ENCODE peak calls at places on chromosomes 12 and 14, in seven cellular contexts. F is IMR-90, P is mesendoderm, L is H9, B is neuronal stem cell, K is mesenchymal stem cell, N is H1. C is an unnamed sample.

GRCh38 chr12:31574803-31575573 is 15.9 kb downstream of the DENND5B start:
- DNase-seq in F (peak; percentile 55), P (peak; percentile 25), L (no peak), B (no peak), K (peak; percentile 23), N (no peak), C (no peak)

GRCh38 chr12:84636801-84637285 is 275.8 kb downstream of the SLC6A15 start:
- DNase-seq in F (peak; percentile 47), P (peak; percentile 74), L (no peak), B (no peak), K (no peak), N (no peak), C (peak; percentile 20)

GRCh38 chr12:71731439-71732356 is 23.0 kb upstream of the RAB21 start:
- DNase-seq in F (peak; percentile 80), P (peak; percentile 65), L (peak; percentile 79), B (no peak), K (peak; percentile 34), N (no peak), C (peak; percentile 29)

GRCh38 chr14:68140111-68140741 is 320.6 kb downstream of the RAD51B start:
- DNase-seq in F (peak; percentile 99), P (peak; percentile 95), L (no peak), B (peak; percentile 37), K (peak; percentile 98), N (no peak), C (peak; percentile 80)

GRCh38 chr12:40827923-40828592 is 135.8 kb downstream of the CNTN1 start:
- DNase-seq in F (no peak), P (peak; percentile 36), L (no peak), B (no peak), K (no peak), N (no peak), C (no peak)

GRCh38 chr12:54560374-54560858 is 11.0 kb downstream of the PDE1B start:
- DNase-seq in F (peak; percentile 36), P (peak; percentile 95), L (peak; percentile 96), B (peak; percentile 74), K (peak; percentile 11), N (peak; percentile 61), C (peak; percentile 69)

GRCh38 chr12:102417055-102417454 is 63.3 kb downstream of the IGF1 start:
- DNase-seq in F (no peak), P (no peak), L (no peak), B (no peak), K (no peak), N (no peak), C (no peak)

GRCh38 chr12:46407360-46407759 is 34.8 kb upstream of the SLC38A2 start:
- DNase-seq in F (no peak), P (no peak), L (no peak), B (no peak), K (no peak), N (no peak), C (no peak)

GRCh38 chr14:21866479-21866878 is 192.9 kb upstream of the OR4E1 start:
- DNase-seq in F (no peak), P (no peak), L (no peak), B (no peak), K (no peak), N (no peak), C (no peak)

GRCh38 chr14:31283568-31284252 is 76.1 kb upstream of the HECTD1 start:
- DNase-seq in F (no peak), P (no peak), L (no peak), B (no peak), K (peak; percentile 45), N (no peak), C (no peak)

GRCh38 chr14:99687284-99688209 is 3.4 kb downstream of the CYP46A1 start:
- DNase-seq in F (no peak), P (peak; percentile 66), L (peak; percentile 84), B (peak; percentile 47), K (no peak), N (no peak), C (peak; percentile 42)

GRCh38 chr14:68549057-68549421 is 243.8 kb downstream of the ZFP36L1 start:
- DNase-seq in F (peak; percentile 72), P (no peak), L (no peak), B (no peak), K (peak; percentile 96), N (no peak), C (no peak)

GRCh38 chr12:52366738-52367485 is at the start of gene KRT85:
- DNase-seq in F (no peak), P (no peak), L (peak; percentile 31), B (no peak), K (no peak), N (no peak), C (no peak)

GRCh38 chr12:480831-481230 is 21.1 kb downstream of the B4GALNT3 start:
- DNase-seq in F (peak; percentile 30), P (peak; percentile 51), L (peak; percentile 25), B (no peak), K (peak; percentile 25), N (no peak), C (no peak)

GRCh38 chr14:50101417-50101816 is 15.0 kb downstream of the VCPKMT start:
- DNase-seq in F (no peak), P (no peak), L (no peak), B (no peak), K (no peak), N (no peak), C (no peak)

GRCh38 chr12:104357431-104357952 is 54.0 kb downstream of the EID3 start:
- DNase-seq in F (peak; percentile 80), P (peak; percentile 48), L (peak; percentile 32), B (no peak), K (peak; percentile 66), N (no peak), C (no peak)

GRCh38 chr12:120468846-120469449 is 600 bp downstream of the SRSF9 start:
- DNase-seq in F (peak; percentile 10), P (no peak), L (no peak), B (peak; percentile 40), K (peak; percentile 29), N (no peak), C (no peak)

GRCh38 chr12:56628671-56629458 is 1.3 kb downstream of the BAZ2A start:
- DNase-seq in F (peak; percentile 74), P (peak; percentile 56), L (no peak), B (no peak), K (peak; percentile 91), N (no peak), C (peak; percentile 61)

GRCh38 chr12:46219147-46219891 is 49.5 kb downstream of the SLC38A1 start:
- DNase-seq in F (no peak), P (no peak), L (no peak), B (no peak), K (no peak), N (no peak), C (no peak)

GRCh38 chr14:100302616-100303015 is 3.6 kb downstream of the SLC25A29 start:
- DNase-seq in F (no peak), P (no peak), L (no peak), B (no peak), K (no peak), N (no peak), C (no peak)

GRCh38 chr14:31596691-31597090 is 35.5 kb downstream of the NUBPL start:
- DNase-seq in F (peak; percentile 22), P (peak; percentile 18), L (no peak), B (no peak), K (no peak), N (no peak), C (no peak)

GRCh38 chr14:67112344-67112743 is 76.9 kb upstream of the GARIN2 start:
- DNase-seq in F (no peak), P (no peak), L (no peak), B (no peak), K (no peak), N (no peak), C (no peak)
- H3K4ac ChIP-seq in F (no peak overlapping the region), P (no peak overlapping the region), L (no peak overlapping the region), B (no peak overlapping the region), K (no peak overlapping the region), N (no peak overlapping the region), C (no peak overlapping the region)

GRCh38 chr12:95672166-95672565 is 118.4 kb downstream of the NTN4 start:
- DNase-seq in F (no peak), P (no peak), L (no peak), B (no peak), K (no peak), N (no peak), C (no peak)
- H3K4ac ChIP-seq in F (no peak overlapping the region), P (no peak overlapping the region), L (no peak overlapping the region), B (no peak overlapping the region), K (no peak overlapping the region), N (no peak overlapping the region), C (no peak overlapping the region)

DNA sequence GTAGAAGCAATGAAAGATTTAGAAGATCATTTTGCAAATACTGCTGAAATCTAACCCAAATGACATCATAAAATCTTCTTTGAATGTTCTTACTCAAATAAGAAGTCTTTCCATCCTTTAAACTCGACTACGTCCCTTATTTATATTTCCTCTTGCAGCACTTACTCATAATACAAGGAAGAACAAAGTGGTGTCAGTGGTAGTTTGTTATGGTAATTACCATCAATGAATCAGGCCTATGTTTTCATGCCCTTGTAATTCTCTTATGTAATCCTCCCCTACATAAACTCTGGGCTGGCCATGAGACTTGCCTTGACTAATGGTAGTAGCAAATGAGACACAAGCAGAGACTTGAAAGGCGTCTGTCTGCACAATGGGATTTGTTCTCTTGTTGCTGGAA is 17.0 kb downstream of the EEA1 start:
- DNase-seq in F (peak; percentile 32), P (no peak), L (no peak), B (no peak), K (peak; percentile 50), N (no peak), C (no peak)
- H3K4ac ChIP-seq in F (no peak overlapping the region), P (no peak overlapping the region), L (no peak overlapping the region), B (no peak overlapping the region), K (no peak overlapping the region), N (no peak overlapping the region), C (no peak overlapping the region)

GRCh38 chr14:32938719-32939253 is at the start of gene NPAS3:
- DNase-seq in F (no peak), P (no peak), L (no peak), B (no peak), K (no peak), N (no peak), C (peak; percentile 12)

GRCh38 chr14:32941668-32942065 is 3.0 kb downstream of the NPAS3 start:
- DNase-seq in F (no peak), P (no peak), L (no peak), B (no peak), K (no peak), N (no peak), C (no peak)

GRCh38 chr14:32940066-32940651 is 1.5 kb downstream of the NPAS3 start:
- DNase-seq in F (no peak), P (no peak), L (no peak), B (no peak), K (peak; percentile 52), N (no peak), C (no peak)

GRCh38 chr14:32940711-32941667 is 2.3 kb downstream of the NPAS3 start:
- DNase-seq in F (no peak), P (no peak), L (no peak), B (no peak), K (no peak), N (no peak), C (no peak)

DNA sequence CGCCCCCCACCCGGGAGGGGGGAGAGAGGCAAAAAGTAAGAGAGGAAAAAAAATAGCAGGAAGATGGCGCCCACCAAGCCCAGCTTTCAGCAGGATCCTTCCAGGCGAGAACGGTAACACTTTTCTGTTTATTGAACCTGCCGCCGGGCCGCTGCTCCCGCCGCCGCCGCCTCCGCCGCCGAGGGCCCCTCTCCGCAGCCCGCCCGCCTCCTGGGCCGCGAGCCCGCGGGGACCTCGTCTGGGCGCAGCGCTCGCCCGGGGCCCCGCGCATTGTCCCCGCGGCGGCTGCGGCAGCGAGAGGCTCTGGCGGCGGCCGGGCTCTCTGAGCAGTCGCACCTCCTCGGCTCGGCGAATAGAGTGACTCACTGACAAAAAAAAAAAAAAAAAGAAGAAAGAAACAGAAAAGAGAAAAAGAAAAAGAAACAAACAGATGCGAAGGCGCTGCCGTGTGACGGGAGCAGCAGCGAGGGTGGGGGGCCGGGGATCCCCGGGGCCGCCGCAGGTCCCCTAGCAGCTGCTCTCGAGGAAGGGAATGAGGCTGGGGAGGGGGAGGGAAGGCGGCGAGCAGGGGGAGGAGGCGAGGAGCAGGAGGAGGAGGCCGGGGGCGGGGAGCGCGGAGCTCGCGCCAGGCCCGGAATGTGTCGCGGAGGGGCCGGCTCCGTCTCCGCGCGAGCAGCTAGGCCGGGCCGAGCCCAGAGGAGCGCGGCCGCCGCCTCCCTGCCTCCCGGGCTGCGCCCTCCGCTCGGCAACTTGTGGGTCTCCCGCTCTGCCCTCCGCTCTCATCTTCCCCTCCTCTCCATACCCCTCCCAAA is 781 bp downstream of the NPAS3 start:
- DNase-seq in F (peak; percentile 16), P (peak; percentile 87), L (peak; percentile 72), B (peak; percentile 59), K (peak; percentile 90), N (no peak), C (peak; percentile 56)
- H3K4ac ChIP-seq in F (no peak overlapping the region), P (peak overlapping the region; percentile 87), L (no peak overlapping the region), B (no peak overlapping the region), K (no peak overlapping the region), N (no peak overlapping the region), C (no peak overlapping the region)